ENCODE peak calls at places on chromosomes 6 and 20, in five cellular contexts. D, P, R, T and G are unnamed samples. For H3K9me3, the result is how much of the 10 kb centered on the place peaks cover.

GRCh38 chr20:25237610-25238318 is 10.1 kb upstream of the PYGB start:
- DNase-seq in P (peak), R (no peak), T (no peak), D (no peak), G (no peak)

GRCh38 chr6:74749211-74750142 is 456.4 kb downstream of the COL12A1 start:
- DNase-seq in P (no peak), R (no peak), T (no peak), D (no peak), G (no peak)

GRCh38 chr6:137999815-138000214 is 107.4 kb downstream of the PERP start:
- DNase-seq in D (no peak), T (no peak), P (no peak), R (no peak), G (no peak)

GRCh38 chr6:43922423-43923375 is 152.7 kb downstream of the VEGFA start:
- DNase-seq in T (no peak), R (peak), D (no peak), P (no peak), G (no peak)

GRCh38 chr6:75266716-75267291 is 17.8 kb downstream of the TMEM30A start:
- DNase-seq in R (no peak), D (no peak), T (peak), P (no peak), G (no peak)

GRCh38 chr20:32336918-32337347 is 21.2 kb upstream of the ASXL1 start:
- DNase-seq in R (no peak), P (no peak), D (no peak), T (no peak), G (no peak)

GRCh38 chr6:27132532-27133280 is 114.8 kb upstream of the PRSS16 start:
- DNase-seq in T (peak), R (peak), P (peak), D (peak), G (peak)

GRCh38 chr6:44126320-44127149 is 717 bp downstream of the MRPL14 start:
- DNase-seq in T (peak), D (peak), R (no peak), P (no peak), G (peak)

GRCh38 chr20:44097521-44098255 is 89.3 kb downstream of the JPH2 start:
- DNase-seq in R (no peak), D (no peak), P (no peak), T (no peak), G (no peak)

GRCh38 chr6:76772951-76773350 is 690.3 kb downstream of the HTR1B start:
- DNase-seq in R (no peak), T (no peak), P (no peak), D (no peak), G (no peak)

GRCh38 chr20:13717631-13718044 is 67.1 kb downstream of the ESF1 start:
- DNase-seq in T (no peak), D (no peak), R (no peak), P (no peak), G (no peak)

GRCh38 chr6:19312291-19312978 is 524.7 kb upstream of the ID4 start:
- DNase-seq in D (no peak), T (no peak), R (no peak), P (no peak), G (no peak)

GRCh38 chr6:98946877-98947410 is 802 bp downstream of the FBXL4 start:
- DNase-seq in T (peak), D (no peak), P (no peak), R (no peak), G (peak)

GRCh38 chr6:35096129-35096852 is 44.8 kb downstream of the TCP11 start:
- DNase-seq in D (no peak), T (no peak), R (no peak), P (peak), G (no peak)

GRCh38 chr20:62052842-62053464 is 12.7 kb downstream of the TAF4 start:
- DNase-seq in R (peak), P (no peak), D (no peak), T (no peak), G (no peak)

GRCh38 chr6:111857674-111858337 is 15.4 kb downstream of the FYN start:
- DNase-seq in D (no peak), R (no peak), T (no peak), P (no peak), G (no peak)

GRCh38 chr6:50824505-50824904 is 5.8 kb downstream of the TFAP2B start:
- DNase-seq in T (no peak), R (no peak), P (no peak), D (no peak), G (no peak)

GRCh38 chr6:121897337-121897760 is 461.9 kb downstream of the GJA1 start:
- DNase-seq in R (no peak), D (no peak), P (no peak), T (no peak), G (no peak)

GRCh38 chr6:27237089-27237723 is 10.3 kb upstream of the PRSS16 start:
- DNase-seq in D (no peak), P (no peak), T (peak), R (no peak), G (no peak)

GRCh38 chr6:43744931-43745727 is 24.9 kb upstream of the VEGFA start:
- DNase-seq in P (no peak), R (no peak), D (no peak), T (no peak), G (no peak)

GRCh38 chr20:60138263-60139127 is 180.3 kb downstream of the CDH26 start:
- DNase-seq in D (peak), R (no peak), T (peak), P (no peak), G (no peak)

GRCh38 chr20:47276856-47277541 is 79.5 kb downstream of the ZMYND8 start:
- DNase-seq in T (no peak), P (no peak), R (peak), D (peak), G (no peak)

GRCh38 chr6:10271982-10272381 is 142.9 kb downstream of the TFAP2A start:
- DNase-seq in P (no peak), T (no peak), D (no peak), R (no peak), G (no peak)

GRCh38 chr6:135922170-135922569 is 70.7 kb downstream of the PDE7B start:
- DNase-seq in T (no peak), D (no peak), R (no peak), P (peak), G (no peak)

GRCh38 chr20:61567204-61567603 is 315.1 kb downstream of the CDH4 start:
- DNase-seq in P (no peak), T (no peak), D (no peak), R (no peak), G (no peak)

GRCh38 chr20:55830124-55830828 is 175.0 kb downstream of the CBLN4 start:
- DNase-seq in R (no peak), P (no peak), D (no peak), T (no peak), G (no peak)
- H3K9me3 ChIP-seq in R (under half), P (under half), D (under half), T (under half), G (under half)

DNA sequence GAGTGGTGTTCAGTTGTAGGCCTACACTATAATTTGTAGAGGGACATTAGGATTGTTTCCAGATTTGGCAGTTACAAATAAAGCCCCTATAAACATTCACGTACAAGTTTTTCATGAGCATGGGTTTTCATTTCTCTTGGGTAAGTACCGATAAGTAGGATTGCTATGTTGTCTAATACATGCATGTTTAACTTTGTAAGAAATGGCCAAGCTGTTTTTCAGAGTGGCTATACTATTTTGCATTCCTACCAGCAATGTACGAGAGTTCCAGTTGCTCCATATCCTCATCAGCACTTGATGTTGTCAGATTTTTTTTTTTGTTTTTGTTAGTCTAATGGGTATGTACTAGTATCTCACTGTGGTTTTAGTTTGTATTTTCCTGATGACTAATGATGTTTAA is 11.2 kb upstream of the APCDD1L start:
- DNase-seq in P (no peak), R (no peak), D (no peak), T (no peak), G (no peak)
- H3K9me3 ChIP-seq in P (under half), R (under half), D (half or more), T (under half), G (under half)

GRCh38 chr20:39523405-39523804 is 561.3 kb downstream of the DHX35 start:
- DNase-seq in T (no peak), P (no peak), D (no peak), R (no peak), G (no peak)
- H3K9me3 ChIP-seq in T (under half), P (under half), D (under half), R (under half), G (under half)

DNA sequence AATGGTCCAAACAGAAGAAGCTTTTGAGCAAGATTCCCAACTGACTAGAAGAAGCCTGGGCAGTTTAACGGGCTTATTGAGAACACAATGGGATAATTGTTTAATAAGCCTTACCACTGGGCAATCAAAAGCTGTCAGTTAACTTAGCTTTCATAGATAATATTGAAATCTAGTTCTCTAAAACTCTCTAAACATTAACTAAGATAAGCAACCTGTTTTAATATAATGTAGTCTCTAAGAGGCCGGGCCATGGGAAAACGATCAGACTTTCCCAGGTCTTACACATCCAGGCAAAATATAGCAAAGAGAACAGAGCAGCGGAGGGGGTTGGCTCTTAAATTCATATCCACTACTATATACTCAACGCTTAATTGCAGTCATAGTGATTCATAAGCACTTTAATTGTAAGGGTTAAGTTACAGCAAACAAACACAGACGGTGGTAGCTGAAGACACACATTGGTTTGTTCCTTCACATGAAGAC is 128.0 kb upstream of the FAM83B start:
- DNase-seq in T (no peak), P (no peak), D (no peak), R (no peak), G (no peak)
- H3K9me3 ChIP-seq in T (under half), P (under half), D (under half), R (under half), G (under half)

GRCh38 chr20:42978184-42978974 is 211.3 kb downstream of the PTPRT start:
- DNase-seq in T (no peak), P (no peak), D (no peak), R (no peak), G (no peak)

GRCh38 chr20:42975974-42976373 is 213.7 kb downstream of the PTPRT start:
- DNase-seq in P (no peak), T (no peak), D (no peak), R (no peak), G (no peak)

GRCh38 chr20:42979720-42980119 is 210.0 kb downstream of the PTPRT start:
- DNase-seq in P (no peak), D (no peak), T (no peak), R (no peak), G (no peak)

GRCh38 chr20:42972591-42972990 is 217.1 kb downstream of the PTPRT start:
- DNase-seq in D (no peak), T (no peak), R (no peak), P (no peak), G (no peak)

GRCh38 chr20:42974347-42974746 is 215.4 kb downstream of the PTPRT start:
- DNase-seq in R (no peak), T (no peak), D (no peak), P (no peak), G (no peak)
- H3K9me3 ChIP-seq in R (under half), T (under half), D (under half), P (under half), G (under half)

DNA sequence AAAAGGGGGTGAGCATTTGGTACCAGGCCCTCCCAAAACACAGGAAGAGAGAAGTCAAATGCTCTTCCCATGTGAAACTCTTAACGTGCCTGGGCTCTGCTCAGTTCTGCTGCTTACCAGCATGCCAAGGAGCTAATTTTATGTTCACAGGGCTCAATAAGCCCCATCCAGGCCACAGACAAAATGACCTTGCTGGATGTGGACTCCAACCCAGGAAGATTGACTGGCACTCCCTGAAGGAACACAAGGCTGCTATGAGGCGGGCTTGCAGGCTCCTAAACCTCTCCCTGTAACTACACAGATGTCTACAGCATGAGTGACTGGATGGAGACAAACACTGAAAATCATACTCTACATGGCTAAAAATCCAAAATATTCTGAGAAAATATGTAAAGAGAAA is 50.6 kb downstream of the CHD6 start:
- DNase-seq in P (no peak), D (no peak), R (no peak), T (no peak), G (no peak)
- H3K9me3 ChIP-seq in P (under half), D (under half), R (under half), T (under half), G (under half)

DNA sequence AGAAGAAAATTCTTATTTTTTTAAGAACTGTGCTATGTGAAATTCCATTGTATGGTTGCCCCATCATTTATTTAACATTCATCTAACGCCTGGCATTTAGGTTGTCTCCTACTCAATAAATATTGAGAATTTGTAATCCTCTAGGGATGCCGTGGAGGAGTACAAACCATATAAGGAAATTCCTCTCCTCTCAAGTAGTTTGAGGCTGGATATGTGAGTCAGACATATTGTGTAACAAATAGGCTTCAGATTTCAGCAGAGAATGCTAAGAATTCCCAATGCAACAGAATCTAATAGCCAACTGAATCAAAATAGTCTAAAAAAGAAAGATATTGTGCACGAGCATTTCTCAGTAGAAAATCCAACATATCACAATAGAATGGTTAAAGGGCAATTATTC is 174.7 kb downstream of the OTOR start:
- DNase-seq in T (no peak), D (no peak), P (peak), R (no peak), G (no peak)
- H3K9me3 ChIP-seq in T (under half), D (under half), P (under half), R (under half), G (under half)